ENCODE peak calls at places on chromosome 6, in seven cellular contexts. X, C, F, J, N, L and B are unnamed samples.

GRCh38 chr6:14732845-14733757 is 512.8 kb upstream of the JARID2 start:
- DNase-seq in X (no peak), C (no peak), F (no peak), J (peak; percentile 90), N (peak; percentile 95), L (no peak), B (no peak)

GRCh38 chr6:14877758-14878157 is 368.1 kb upstream of the JARID2 start:
- DNase-seq in X (no peak), C (no peak), F (no peak), J (no peak), N (no peak), L (no peak), B (no peak)

GRCh38 chr6:13194852-13195251 is 133.5 kb downstream of the TBC1D7 start:
- DNase-seq in X (peak; percentile 74), C (no peak), F (no peak), J (peak; percentile 38), N (peak; percentile 14), L (no peak), B (no peak)

GRCh38 chr6:2634151-2634964 is 116.4 kb downstream of the MYLK4 start:
- DNase-seq in X (peak; percentile 84), C (peak; percentile 51), F (peak; percentile 88), J (peak; percentile 62), N (peak; percentile 86), L (peak; percentile 73), B (peak; percentile 72)

GRCh38 chr6:24990227-24990843 is 54.6 kb upstream of the RIPOR2 start:
- DNase-seq in X (no peak), C (no peak), F (no peak), J (peak; percentile 79), N (no peak), L (no peak), B (no peak)

GRCh38 chr6:12403201-12403826 is 113.2 kb downstream of the EDN1 start:
- DNase-seq in X (no peak), C (no peak), F (no peak), J (peak; percentile 48), N (peak; percentile 56), L (no peak), B (no peak)

GRCh38 chr6:75204222-75204958 is 1.5 kb downstream of the COL12A1 start:
- DNase-seq in X (peak; percentile 39), C (peak; percentile 47), F (peak; percentile 90), J (peak; percentile 87), N (peak; percentile 83), L (peak; percentile 64), B (no peak)

GRCh38 chr6:324116-324728 is 31.9 kb downstream of the DUSP22 start:
- DNase-seq in X (no peak), C (no peak), F (no peak), J (no peak), N (no peak), L (peak; percentile 8), B (no peak)

GRCh38 chr6:135321012-135321621 is 140.0 kb downstream of the MYB start:
- DNase-seq in X (no peak), C (no peak), F (no peak), J (no peak), N (no peak), L (no peak), B (no peak)

GRCh38 chr6:18016698-18017097 is 29.3 kb upstream of the KIF13A start:
- DNase-seq in X (no peak), C (no peak), F (no peak), J (no peak), N (peak; percentile 97), L (no peak), B (no peak)

GRCh38 chr6:146028250-146028789 is 542 bp upstream of the GRM1 start:
- DNase-seq in X (peak; percentile 21), C (no peak), F (peak; percentile 60), J (peak; percentile 25), N (peak; percentile 46), L (no peak), B (no peak)

GRCh38 chr6:137095651-137096238 is 51.0 kb upstream of the IL20RA start:
- DNase-seq in X (peak; percentile 17), C (no peak), F (no peak), J (no peak), N (no peak), L (no peak), B (no peak)

DNA sequence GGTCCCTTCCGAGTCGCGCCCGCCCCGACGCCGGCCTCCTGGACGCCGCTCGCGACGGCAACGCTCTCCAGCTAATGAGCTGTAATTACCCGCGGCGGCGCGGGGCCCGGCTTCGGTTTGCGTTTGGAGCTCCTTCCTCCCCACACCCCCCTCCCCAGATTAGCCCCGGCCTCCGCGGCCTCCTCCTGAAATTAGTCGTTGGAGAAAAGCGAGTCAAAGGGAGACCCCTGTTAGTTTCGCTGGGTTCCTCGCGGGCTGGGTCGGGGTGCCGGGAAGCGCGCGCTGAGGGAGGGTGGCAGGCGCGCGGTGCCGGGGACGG is 4.7 kb downstream of the FOXC1 start:
- DNase-seq in X (no peak), C (no peak), F (no peak), J (no peak), N (no peak), L (no peak), B (no peak)
- H3K27ac ChIP-seq in X (no peak overlapping the region), C (peak overlapping the region; percentile 9), F (no peak overlapping the region), J (peak overlapping the region; percentile 73), N (peak overlapping the region; percentile 87), L (peak overlapping the region; percentile 89), B (no peak overlapping the region)

DNA sequence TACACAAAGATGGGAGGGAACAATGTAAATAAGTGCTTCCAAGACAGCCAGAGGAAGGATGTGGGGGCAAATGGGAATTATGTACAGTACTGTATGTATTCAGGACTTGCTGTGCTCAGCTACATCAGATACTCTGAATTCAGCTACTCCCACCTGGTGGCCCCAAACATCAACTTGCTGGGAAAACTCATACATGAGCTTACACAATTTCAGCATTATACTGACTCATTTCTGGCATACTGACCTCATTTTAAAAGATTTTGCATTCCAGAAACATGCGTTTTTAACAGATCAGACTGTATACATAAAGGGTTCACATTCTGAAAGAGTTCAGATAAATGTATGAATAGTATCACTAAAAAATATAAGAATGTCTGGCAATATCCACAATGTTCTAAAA is 59.7 kb downstream of the GPX5 start:
- DNase-seq in X (no peak), C (no peak), F (no peak), J (peak; percentile 55), N (peak; percentile 62), L (no peak), B (no peak)
- H3K4me3 ChIP-seq in X (no peak overlapping the region), C (no peak overlapping the region), F (no peak overlapping the region), J (no peak overlapping the region), N (no peak overlapping the region), L (no peak overlapping the region), B (no peak overlapping the region)

DNA sequence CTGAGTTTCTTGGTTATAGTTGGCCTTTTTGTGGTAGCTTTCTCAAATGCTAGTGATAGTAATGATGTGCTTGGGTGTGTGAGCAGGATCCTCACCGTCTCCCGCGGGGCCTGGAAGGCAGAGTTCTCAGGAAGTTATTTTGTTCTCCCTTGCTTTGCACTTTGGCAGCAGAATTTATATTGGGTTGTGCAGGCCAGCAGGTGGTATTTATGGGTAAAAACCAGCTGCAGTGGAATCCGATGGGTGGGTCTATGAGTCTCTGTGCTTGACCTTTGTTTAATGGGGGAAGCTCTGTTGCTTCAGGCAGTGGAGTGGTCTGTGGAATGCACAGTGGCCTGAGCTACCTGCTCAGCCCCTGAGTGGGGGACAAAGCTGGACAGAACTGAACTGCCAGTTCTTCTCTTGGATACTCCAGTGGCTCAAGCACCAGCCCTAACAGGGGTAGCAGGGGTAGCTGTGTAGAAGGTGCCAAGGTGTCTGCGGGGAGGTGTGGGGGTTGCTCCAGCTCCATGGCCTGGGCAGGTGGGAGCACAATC is 27.3 kb downstream of the IGF2R start:
- DNase-seq in X (no peak), C (no peak), F (no peak), J (no peak), N (no peak), L (no peak), B (no peak)
- H3K27ac ChIP-seq in X (no peak overlapping the region), C (no peak overlapping the region), F (no peak overlapping the region), J (no peak overlapping the region), N (no peak overlapping the region), L (no peak overlapping the region), B (no peak overlapping the region)

GRCh38 chr6:4581468-4582420 is 194.5 kb upstream of the CDYL start:
- DNase-seq in X (no peak), C (no peak), F (no peak), J (peak; percentile 97), N (no peak), L (no peak), B (no peak)
- H3K4me3 ChIP-seq in X (no peak overlapping the region), C (no peak overlapping the region), F (no peak overlapping the region), J (peak overlapping the region; percentile 0), N (no peak overlapping the region), L (no peak overlapping the region), B (no peak overlapping the region)

DNA sequence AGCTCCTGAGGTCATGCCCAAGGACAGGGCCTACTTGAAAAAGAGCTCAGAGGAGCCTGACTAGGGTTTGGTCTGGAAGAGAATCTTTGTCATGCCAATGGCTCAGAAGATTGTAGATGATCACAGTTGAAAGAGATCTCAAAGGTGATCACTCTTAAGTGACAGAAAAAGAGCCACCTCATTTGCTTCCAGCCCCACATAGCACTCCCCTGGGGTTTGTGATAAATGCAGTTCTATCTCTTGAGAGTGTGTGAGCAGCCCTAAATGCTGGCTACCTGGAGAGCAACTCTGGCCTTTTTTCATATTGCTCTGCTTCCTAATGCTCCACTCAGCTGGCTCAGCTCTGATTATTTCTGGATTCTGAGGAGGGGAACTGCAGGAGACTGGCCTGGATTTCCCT is 39.3 kb downstream of the KLHL32 start:
- DNase-seq in X (no peak), C (no peak), F (no peak), J (no peak), N (no peak), L (no peak), B (no peak)
- H3K27ac ChIP-seq in X (no peak overlapping the region), C (no peak overlapping the region), F (no peak overlapping the region), J (no peak overlapping the region), N (no peak overlapping the region), L (no peak overlapping the region), B (no peak overlapping the region)

GRCh38 chr6:42781546-42781810 is 374 bp upstream of the BICRAL start:
- DNase-seq in X (no peak), C (no peak), F (no peak), J (peak; percentile 38), N (no peak), L (no peak), B (no peak)
- H3K4me3 ChIP-seq in X (peak overlapping the region; percentile 25), C (peak overlapping the region; percentile 88), F (peak overlapping the region; percentile 67), J (peak overlapping the region; percentile 62), N (peak overlapping the region; percentile 93), L (peak overlapping the region; percentile 91), B (no peak overlapping the region)

GRCh38 chr6:40166963-40167362 is 232.7 kb upstream of the MOCS1 start:
- DNase-seq in X (no peak), C (no peak), F (no peak), J (no peak), N (peak; percentile 14), L (no peak), B (no peak)

GRCh38 chr6:40164345-40164755 is 230.1 kb upstream of the MOCS1 start:
- DNase-seq in X (no peak), C (no peak), F (no peak), J (no peak), N (no peak), L (peak; percentile 50), B (no peak)

GRCh38 chr6:40165036-40165709 is 230.9 kb upstream of the MOCS1 start:
- DNase-seq in X (no peak), C (no peak), F (no peak), J (no peak), N (no peak), L (no peak), B (no peak)

GRCh38 chr6:40162074-40162473 is 227.8 kb upstream of the MOCS1 start:
- DNase-seq in X (no peak), C (no peak), F (no peak), J (no peak), N (no peak), L (no peak), B (no peak)

GRCh38 chr6:40163924-40164323 is 229.7 kb upstream of the MOCS1 start:
- DNase-seq in X (no peak), C (no peak), F (no peak), J (no peak), N (no peak), L (no peak), B (no peak)
- H3K27ac ChIP-seq in X (no peak overlapping the region), C (no peak overlapping the region), F (no peak overlapping the region), J (no peak overlapping the region), N (no peak overlapping the region), L (peak overlapping the region; percentile 59), B (no peak overlapping the region)